ENCODE peak calls at places on chromosomes 4 and X, in five cellular contexts. One of them, this sample, is unnamed.

GRCh38 chrX:134633832-134634231 is 24.4 kb downstream of the PLAC1 start:
- DNase-seq in psoas muscle: no peak
- DNase-seq in fibroblast of mammary gland: no peak
- DNase-seq in fibroblast of the aortic adventitia: no peak
- DNase-seq in body of pancreas: no peak
- DNase-seq in this sample: no peak

GRCh38 chr4:41540687-41541086 is 2.7 kb downstream of the LIMCH1 start:
- DNase-seq in psoas muscle: no peak
- DNase-seq in fibroblast of mammary gland: no peak
- DNase-seq in fibroblast of the aortic adventitia: no peak
- DNase-seq in body of pancreas: no peak
- DNase-seq in this sample: no peak

GRCh38 chr4:3202836-3203820 is 45.8 kb upstream of the MSANTD1 start:
- DNase-seq in psoas muscle: no peak
- DNase-seq in fibroblast of mammary gland: peak; percentile 2
- DNase-seq in fibroblast of the aortic adventitia: peak; percentile 56
- DNase-seq in body of pancreas: peak; percentile 32
- DNase-seq in this sample: no peak

GRCh38 chr4:36255575-36255974 is 11.3 kb upstream of the ARAP2 start:
- DNase-seq in psoas muscle: no peak
- DNase-seq in fibroblast of mammary gland: no peak
- DNase-seq in fibroblast of the aortic adventitia: no peak
- DNase-seq in body of pancreas: peak; percentile 13
- DNase-seq in this sample: no peak

GRCh38 chr4:88211473-88212252 is 53.2 kb upstream of the ABCG2 start:
- DNase-seq in psoas muscle: no peak
- DNase-seq in fibroblast of mammary gland: peak; percentile 49
- DNase-seq in fibroblast of the aortic adventitia: peak; percentile 68
- DNase-seq in body of pancreas: peak; percentile 57
- DNase-seq in this sample: peak; percentile 47

GRCh38 chr4:55127053-55127452 is 1.7 kb upstream of the KDR start:
- DNase-seq in psoas muscle: no peak
- DNase-seq in fibroblast of mammary gland: no peak
- DNase-seq in fibroblast of the aortic adventitia: no peak
- DNase-seq in body of pancreas: no peak
- DNase-seq in this sample: no peak

GRCh38 chrX:141220342-141221008 is 21.8 kb downstream of the SPANXC start:
- DNase-seq in psoas muscle: no peak
- DNase-seq in fibroblast of mammary gland: peak; percentile 71
- DNase-seq in fibroblast of the aortic adventitia: peak; percentile 65
- DNase-seq in body of pancreas: no peak
- DNase-seq in this sample: no peak

GRCh38 chr4:55947912-55948725 is 626 bp upstream of the CEP135 start:
- DNase-seq in psoas muscle: no peak
- DNase-seq in fibroblast of mammary gland: peak; percentile 93
- DNase-seq in fibroblast of the aortic adventitia: peak; percentile 97
- DNase-seq in body of pancreas: peak; percentile 16
- DNase-seq in this sample: peak; percentile 35

GRCh38 chrX:16870861-16871584 is 861 bp upstream of the RBBP7 start:
- DNase-seq in psoas muscle: peak; percentile 68
- DNase-seq in fibroblast of mammary gland: no peak
- DNase-seq in fibroblast of the aortic adventitia: no peak
- DNase-seq in body of pancreas: peak; percentile 18
- DNase-seq in this sample: peak; percentile 20

GRCh38 chr4:39976945-39977488 is 694 bp downstream of the PDS5A start:
- DNase-seq in psoas muscle: peak; percentile 73
- DNase-seq in fibroblast of mammary gland: no peak
- DNase-seq in fibroblast of the aortic adventitia: no peak
- DNase-seq in body of pancreas: peak; percentile 32
- DNase-seq in this sample: peak; percentile 13

GRCh38 chr4:175127314-175127713 is 209.2 kb downstream of the ADAM29 start:
- DNase-seq in psoas muscle: no peak
- DNase-seq in fibroblast of mammary gland: peak; percentile 74
- DNase-seq in fibroblast of the aortic adventitia: no peak
- DNase-seq in body of pancreas: no peak
- DNase-seq in this sample: no peak

GRCh38 chr4:119646347-119647071 is 17.9 kb upstream of the PDE5A start:
- DNase-seq in psoas muscle: peak; percentile 48
- DNase-seq in fibroblast of mammary gland: peak; percentile 78
- DNase-seq in fibroblast of the aortic adventitia: peak; percentile 91
- DNase-seq in body of pancreas: peak; percentile 16
- DNase-seq in this sample: no peak

GRCh38 chr4:65865489-65865888 is 195.2 kb upstream of the EPHA5 start:
- DNase-seq in psoas muscle: no peak
- DNase-seq in fibroblast of mammary gland: peak; percentile 17
- DNase-seq in fibroblast of the aortic adventitia: peak; percentile 11
- DNase-seq in body of pancreas: peak; percentile 6
- DNase-seq in this sample: peak; percentile 1

GRCh38 chrX:50206753-50207152 is 2.2 kb downstream of the CCNB3 start:
- DNase-seq in psoas muscle: no peak
- DNase-seq in fibroblast of mammary gland: no peak
- DNase-seq in fibroblast of the aortic adventitia: no peak
- DNase-seq in body of pancreas: no peak
- DNase-seq in this sample: no peak

GRCh38 chrX:109125304-109125703 is 356.6 kb downstream of the GUCY2F start:
- DNase-seq in psoas muscle: no peak
- DNase-seq in fibroblast of mammary gland: no peak
- DNase-seq in fibroblast of the aortic adventitia: no peak
- DNase-seq in body of pancreas: no peak
- DNase-seq in this sample: no peak

GRCh38 chr4:15482346-15482745 is 12.7 kb downstream of the CC2D2A start:
- DNase-seq in psoas muscle: no peak
- DNase-seq in fibroblast of mammary gland: no peak
- DNase-seq in fibroblast of the aortic adventitia: no peak
- DNase-seq in body of pancreas: no peak
- DNase-seq in this sample: no peak

GRCh38 chr4:173505924-173506779 is 23.9 kb downstream of the HAND2 start:
- DNase-seq in psoas muscle: no peak
- DNase-seq in fibroblast of mammary gland: peak; percentile 70
- DNase-seq in fibroblast of the aortic adventitia: peak; percentile 78
- DNase-seq in body of pancreas: peak; percentile 59
- DNase-seq in this sample: peak; percentile 66

GRCh38 chr4:141705747-141706377 is 69.5 kb downstream of the IL15 start:
- DNase-seq in psoas muscle: no peak
- DNase-seq in fibroblast of mammary gland: no peak
- DNase-seq in fibroblast of the aortic adventitia: no peak
- DNase-seq in body of pancreas: no peak
- DNase-seq in this sample: no peak

GRCh38 chr4:100849319-100849718 is 331.5 kb upstream of the EMCN start:
- DNase-seq in psoas muscle: no peak
- DNase-seq in fibroblast of mammary gland: no peak
- DNase-seq in fibroblast of the aortic adventitia: no peak
- DNase-seq in body of pancreas: no peak
- DNase-seq in this sample: no peak

GRCh38 chr4:100852326-100852725 is 334.5 kb upstream of the EMCN start:
- DNase-seq in psoas muscle: no peak
- DNase-seq in fibroblast of mammary gland: no peak
- DNase-seq in fibroblast of the aortic adventitia: no peak
- DNase-seq in body of pancreas: no peak
- DNase-seq in this sample: no peak

GRCh38 chr4:100843897-100844296 is 326.1 kb upstream of the EMCN start:
- DNase-seq in psoas muscle: no peak
- DNase-seq in fibroblast of mammary gland: peak; percentile 25
- DNase-seq in fibroblast of the aortic adventitia: no peak
- DNase-seq in body of pancreas: no peak
- DNase-seq in this sample: no peak

DNA sequence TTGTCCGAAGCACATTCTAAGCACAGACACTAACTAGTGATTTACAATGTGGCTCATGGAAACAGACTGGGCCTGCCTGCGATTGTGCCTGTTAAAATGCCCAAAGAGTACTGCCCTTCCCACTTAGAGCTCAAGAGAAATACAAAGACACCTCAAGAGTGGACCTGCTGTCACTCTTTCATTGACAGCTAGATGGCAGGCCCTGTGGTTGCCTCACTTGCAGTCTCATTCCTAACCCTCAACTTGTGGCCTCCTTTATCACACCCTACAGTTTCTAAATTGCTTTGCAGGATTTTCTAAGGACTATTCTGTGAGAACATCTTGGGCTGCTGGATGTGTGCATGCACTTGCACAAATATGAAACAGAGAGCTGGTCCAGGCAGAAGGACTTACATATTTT is 331.0 kb upstream of the EMCN start:
- DNase-seq in psoas muscle: no peak
- DNase-seq in fibroblast of mammary gland: no peak
- DNase-seq in fibroblast of the aortic adventitia: no peak
- DNase-seq in body of pancreas: no peak
- DNase-seq in this sample: no peak
- TF ChIP-seq CTCF in psoas muscle: no peak
- TF ChIP-seq CTCF in fibroblast of mammary gland: no peak
- TF ChIP-seq CTCF in fibroblast of the aortic adventitia: peak; percentile 5
- TF ChIP-seq CTCF in body of pancreas: no peak
- TF ChIP-seq CTCF in this sample: no peak

DNA sequence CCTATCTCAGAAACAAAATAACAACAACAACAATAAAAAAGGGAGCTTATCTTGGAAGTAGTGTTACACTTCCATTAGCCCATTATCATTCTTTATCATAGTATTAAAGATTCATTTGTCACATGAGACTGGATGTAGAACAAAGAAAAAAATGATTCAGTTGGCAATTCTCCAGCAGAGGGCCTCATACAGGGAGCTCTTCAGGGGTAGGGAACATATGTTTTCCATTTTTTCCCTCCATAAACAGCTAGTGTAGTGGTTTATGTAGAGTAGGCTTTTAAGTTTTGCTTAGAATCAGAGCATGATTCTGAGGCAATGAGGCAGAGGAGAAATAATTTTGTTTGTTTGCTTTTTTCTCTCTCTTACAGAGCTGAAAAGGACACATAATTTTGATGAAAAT is 5.8 kb downstream of the CPE start:
- DNase-seq in psoas muscle: no peak
- DNase-seq in fibroblast of mammary gland: peak; percentile 86
- DNase-seq in fibroblast of the aortic adventitia: peak; percentile 75
- DNase-seq in body of pancreas: no peak
- DNase-seq in this sample: no peak
- TF ChIP-seq CTCF in psoas muscle: no peak
- TF ChIP-seq CTCF in fibroblast of mammary gland: no peak
- TF ChIP-seq CTCF in fibroblast of the aortic adventitia: no peak
- TF ChIP-seq CTCF in body of pancreas: no peak
- TF ChIP-seq CTCF in this sample: no peak

GRCh38 chrX:38192007-38192625 is 28.6 kb downstream of the SRPX start:
- DNase-seq in psoas muscle: no peak
- DNase-seq in fibroblast of mammary gland: peak; percentile 29
- DNase-seq in fibroblast of the aortic adventitia: no peak
- DNase-seq in body of pancreas: peak; percentile 26
- DNase-seq in this sample: peak; percentile 28
- TF ChIP-seq CTCF in psoas muscle: peak; percentile 9
- TF ChIP-seq CTCF in fibroblast of mammary gland: peak; percentile 38
- TF ChIP-seq CTCF in fibroblast of the aortic adventitia: peak; percentile 29
- TF ChIP-seq CTCF in body of pancreas: peak; percentile 26
- TF ChIP-seq CTCF in this sample: peak; percentile 49

GRCh38 chr4:1856920-1857699 is 1.2 kb upstream of the LETM1 start:
- DNase-seq in psoas muscle: no peak
- DNase-seq in fibroblast of mammary gland: peak; percentile 24
- DNase-seq in fibroblast of the aortic adventitia: peak; percentile 27
- DNase-seq in body of pancreas: peak; percentile 21
- DNase-seq in this sample: peak; percentile 7
- TF ChIP-seq CTCF in psoas muscle: peak; percentile 0
- TF ChIP-seq CTCF in fibroblast of mammary gland: no peak
- TF ChIP-seq CTCF in fibroblast of the aortic adventitia: no peak
- TF ChIP-seq CTCF in body of pancreas: no peak
- TF ChIP-seq CTCF in this sample: no peak

DNA sequence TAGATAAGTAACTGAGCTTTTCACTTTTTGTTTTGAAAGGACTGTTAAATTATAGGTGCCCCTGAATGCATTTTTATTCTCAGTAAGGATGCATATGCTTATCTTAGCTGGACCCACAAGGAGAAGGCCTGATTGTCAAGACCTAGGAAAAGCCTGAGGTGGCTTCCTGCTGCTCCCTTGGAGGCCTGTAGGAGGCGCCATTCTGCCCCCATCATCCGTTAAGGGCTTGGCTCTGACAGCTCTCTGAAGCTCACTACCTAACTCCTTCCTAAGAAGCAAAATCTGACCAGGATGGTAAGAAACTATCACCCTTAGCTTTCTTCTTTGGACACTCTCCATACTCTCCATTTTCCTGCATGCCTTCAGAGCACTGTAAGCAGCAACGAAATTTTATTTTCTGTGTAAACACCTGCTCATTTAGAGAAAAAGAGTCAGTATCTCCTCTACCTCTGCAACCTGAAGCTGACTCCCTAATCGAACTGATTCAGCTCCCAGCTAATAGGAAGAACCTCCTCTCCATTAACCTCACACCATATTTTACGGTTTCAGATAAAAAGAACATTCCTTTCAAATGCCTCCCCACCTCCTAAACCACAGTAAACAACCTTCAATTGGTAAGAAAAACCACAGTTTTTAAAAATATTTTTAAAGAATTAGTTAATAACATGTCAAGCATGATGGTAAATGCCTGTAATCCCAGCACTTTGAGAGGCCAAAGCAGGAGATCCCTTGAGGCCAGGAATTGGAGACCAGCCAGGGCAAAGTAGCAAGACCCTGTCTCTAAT is 73.4 kb upstream of the EDNRA start:
- DNase-seq in psoas muscle: no peak
- DNase-seq in fibroblast of mammary gland: peak; percentile 22
- DNase-seq in fibroblast of the aortic adventitia: no peak
- DNase-seq in body of pancreas: no peak
- DNase-seq in this sample: no peak
- TF ChIP-seq CTCF in psoas muscle: no peak
- TF ChIP-seq CTCF in fibroblast of mammary gland: peak; percentile 41
- TF ChIP-seq CTCF in fibroblast of the aortic adventitia: peak; percentile 25
- TF ChIP-seq CTCF in body of pancreas: no peak
- TF ChIP-seq CTCF in this sample: no peak

GRCh38 chr4:188975271-188975670 is 836.0 kb downstream of the TRIML1 start:
- DNase-seq in psoas muscle: no peak
- DNase-seq in fibroblast of mammary gland: no peak
- DNase-seq in fibroblast of the aortic adventitia: no peak
- DNase-seq in body of pancreas: no peak
- DNase-seq in this sample: no peak

GRCh38 chr4:188976644-188977115 is 837.4 kb downstream of the TRIML1 start:
- DNase-seq in psoas muscle: no peak
- DNase-seq in fibroblast of mammary gland: peak; percentile 50
- DNase-seq in fibroblast of the aortic adventitia: peak; percentile 18
- DNase-seq in body of pancreas: no peak
- DNase-seq in this sample: no peak

GRCh38 chr4:188971125-188971524 is 831.9 kb downstream of the TRIML1 start:
- DNase-seq in psoas muscle: no peak
- DNase-seq in fibroblast of mammary gland: peak; percentile 48
- DNase-seq in fibroblast of the aortic adventitia: no peak
- DNase-seq in body of pancreas: no peak
- DNase-seq in this sample: peak; percentile 1
- TF ChIP-seq CTCF in psoas muscle: no peak
- TF ChIP-seq CTCF in fibroblast of mammary gland: peak; percentile 51
- TF ChIP-seq CTCF in fibroblast of the aortic adventitia: no peak
- TF ChIP-seq CTCF in body of pancreas: peak; percentile 17
- TF ChIP-seq CTCF in this sample: no peak

DNA sequence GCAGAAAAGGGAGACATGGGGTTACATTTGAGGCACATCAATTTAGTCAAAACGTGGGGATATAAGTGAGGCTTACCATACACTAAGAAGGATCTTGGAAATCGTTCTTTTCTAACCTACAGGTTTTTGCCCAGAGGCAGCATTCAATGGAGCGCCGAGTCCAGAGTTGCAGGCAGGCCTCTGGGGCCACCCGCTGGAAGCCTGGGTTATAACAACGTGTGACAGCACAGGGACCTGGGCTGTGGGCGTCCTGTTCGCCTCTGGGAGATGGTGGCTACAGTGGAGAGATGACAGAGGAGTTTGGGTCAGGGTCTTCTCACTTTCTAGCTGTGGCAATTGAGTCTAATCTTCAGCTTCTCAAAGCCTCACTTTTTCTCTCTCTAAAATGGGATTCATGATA is 53.9 kb downstream of the ENPP6 start:
- DNase-seq in psoas muscle: no peak
- DNase-seq in fibroblast of mammary gland: peak; percentile 21
- DNase-seq in fibroblast of the aortic adventitia: peak; percentile 32
- DNase-seq in body of pancreas: peak; percentile 77
- DNase-seq in this sample: peak; percentile 70
- TF ChIP-seq CTCF in psoas muscle: peak; percentile 53
- TF ChIP-seq CTCF in fibroblast of mammary gland: peak; percentile 42
- TF ChIP-seq CTCF in fibroblast of the aortic adventitia: peak; percentile 51
- TF ChIP-seq CTCF in body of pancreas: peak; percentile 82
- TF ChIP-seq CTCF in this sample: peak; percentile 37